ENCODE peak calls at places on chromosomes 11 and 22, in four cellular contexts. One of them, this sample, is unnamed.

GRCh38 chr22:36850016-36850415 is 10.8 kb upstream of the NCF4 start:
- DNase-seq in fibroblast of mammary gland: no peak
- DNase-seq in skeletal muscle cell: no peak
- DNase-seq in cardiac fibroblast: no peak
- DNase-seq in this sample: no peak

GRCh38 chr22:45917700-45918454 is 59.1 kb downstream of the WNT7B start:
- DNase-seq in skeletal muscle cell: no peak
- DNase-seq in cardiac fibroblast: no peak
- DNase-seq in fibroblast of mammary gland: no peak
- DNase-seq in this sample: no peak

GRCh38 chr22:38148252-38148651 is 33.4 kb downstream of the PLA2G6 start:
- DNase-seq in skeletal muscle cell: no peak
- DNase-seq in fibroblast of mammary gland: peak
- DNase-seq in cardiac fibroblast: peak
- DNase-seq in this sample: peak

GRCh38 chr11:107177106-107177477 is 158.8 kb upstream of the GUCY1A2 start:
- DNase-seq in skeletal muscle cell: no peak
- DNase-seq in cardiac fibroblast: no peak
- DNase-seq in fibroblast of mammary gland: no peak
- DNase-seq in this sample: no peak

GRCh38 chr22:29753808-29754657 is 12.8 kb downstream of the ZMAT5 start:
- DNase-seq in cardiac fibroblast: no peak
- DNase-seq in fibroblast of mammary gland: no peak
- DNase-seq in skeletal muscle cell: no peak
- DNase-seq in this sample: no peak

GRCh38 chr11:61871158-61871597 is 20.2 kb downstream of the FADS3 start:
- DNase-seq in cardiac fibroblast: peak
- DNase-seq in fibroblast of mammary gland: peak
- DNase-seq in skeletal muscle cell: peak
- DNase-seq in this sample: peak

GRCh38 chr22:20758688-20759087 is 15.2 kb upstream of the SERPIND1 start:
- DNase-seq in skeletal muscle cell: no peak
- DNase-seq in fibroblast of mammary gland: no peak
- DNase-seq in cardiac fibroblast: no peak
- DNase-seq in this sample: no peak

GRCh38 chr11:12287374-12288211 is 89.8 kb upstream of the PARVA start:
- DNase-seq in fibroblast of mammary gland: peak
- DNase-seq in skeletal muscle cell: peak
- DNase-seq in cardiac fibroblast: peak
- DNase-seq in this sample: peak

GRCh38 chr11:9759519-9760179 is 95.8 kb downstream of the SWAP70 start:
- DNase-seq in fibroblast of mammary gland: peak
- DNase-seq in cardiac fibroblast: peak
- DNase-seq in skeletal muscle cell: peak
- DNase-seq in this sample: peak

GRCh38 chr11:65456418-65456817 is 33.8 kb downstream of the NEAT1 start:
- DNase-seq in fibroblast of mammary gland: peak
- DNase-seq in cardiac fibroblast: no peak
- DNase-seq in skeletal muscle cell: no peak
- DNase-seq in this sample: no peak

GRCh38 chr11:134792044-134792443 is 380.0 kb upstream of the B3GAT1 start:
- DNase-seq in fibroblast of mammary gland: no peak
- DNase-seq in cardiac fibroblast: no peak
- DNase-seq in skeletal muscle cell: no peak
- DNase-seq in this sample: no peak

GRCh38 chr11:130522284-130522961 is 74.0 kb downstream of the ADAMTS15 start:
- DNase-seq in cardiac fibroblast: peak
- DNase-seq in fibroblast of mammary gland: peak
- DNase-seq in skeletal muscle cell: peak
- DNase-seq in this sample: peak

GRCh38 chr11:76767659-76768058 is 15.5 kb upstream of the TSKU start:
- DNase-seq in cardiac fibroblast: no peak
- DNase-seq in fibroblast of mammary gland: no peak
- DNase-seq in skeletal muscle cell: no peak
- DNase-seq in this sample: no peak

GRCh38 chr22:31284756-31285155 is 7.5 kb downstream of the PIK3IP1 start:
- DNase-seq in skeletal muscle cell: no peak
- DNase-seq in fibroblast of mammary gland: no peak
- DNase-seq in cardiac fibroblast: no peak
- DNase-seq in this sample: no peak

DNA sequence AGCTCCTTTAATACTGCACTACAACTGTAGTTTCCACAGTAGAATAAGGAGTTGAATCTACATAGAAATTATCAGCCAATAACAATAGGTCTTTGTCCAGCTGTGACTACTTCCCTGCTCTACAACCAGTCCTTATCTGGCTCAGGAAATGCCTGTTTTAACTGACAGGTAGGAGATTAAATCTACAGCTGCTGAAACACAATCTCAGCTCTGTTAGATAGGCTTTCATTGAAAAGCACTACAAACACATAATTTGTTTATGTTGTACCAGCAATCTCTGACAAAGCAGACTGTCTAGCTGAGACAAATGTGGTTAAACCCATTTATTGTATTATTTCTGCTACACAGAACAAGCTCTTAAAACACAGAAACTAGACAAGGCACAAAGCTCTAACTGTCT is 230.0 kb downstream of the SOX6 start:
- DNase-seq in skeletal muscle cell: no peak
- DNase-seq in cardiac fibroblast: no peak
- DNase-seq in fibroblast of mammary gland: no peak
- DNase-seq in this sample: no peak
- H3K4me3 ChIP-seq in skeletal muscle cell: no peak
- H3K4me3 ChIP-seq in cardiac fibroblast: no peak
- H3K4me3 ChIP-seq in fibroblast of mammary gland: no peak
- H3K4me3 ChIP-seq in this sample: no peak

GRCh38 chr11:120167659-120168058 is 29.7 kb upstream of the TRIM29 start:
- DNase-seq in cardiac fibroblast: no peak
- DNase-seq in skeletal muscle cell: no peak
- DNase-seq in fibroblast of mammary gland: no peak
- DNase-seq in this sample: no peak

GRCh38 chr11:120168960-120169681 is 31.2 kb upstream of the TRIM29 start:
- DNase-seq in skeletal muscle cell: no peak
- DNase-seq in fibroblast of mammary gland: peak
- DNase-seq in cardiac fibroblast: peak
- DNase-seq in this sample: no peak

GRCh38 chr11:120169981-120170698 is 32.2 kb upstream of the TRIM29 start:
- DNase-seq in fibroblast of mammary gland: no peak
- DNase-seq in skeletal muscle cell: no peak
- DNase-seq in cardiac fibroblast: no peak
- DNase-seq in this sample: no peak

GRCh38 chr11:120170741-120171261 is 32.9 kb upstream of the TRIM29 start:
- DNase-seq in cardiac fibroblast: no peak
- DNase-seq in skeletal muscle cell: no peak
- DNase-seq in fibroblast of mammary gland: no peak
- DNase-seq in this sample: no peak

GRCh38 chr11:120168108-120168959 is 30.4 kb upstream of the TRIM29 start:
- DNase-seq in fibroblast of mammary gland: peak
- DNase-seq in skeletal muscle cell: no peak
- DNase-seq in cardiac fibroblast: no peak
- DNase-seq in this sample: no peak
- H3K4me3 ChIP-seq in fibroblast of mammary gland: peak
- H3K4me3 ChIP-seq in skeletal muscle cell: peak
- H3K4me3 ChIP-seq in cardiac fibroblast: peak
- H3K4me3 ChIP-seq in this sample: peak

GRCh38 chr11:33698921-33699320 is 1.7 kb downstream of the C11orf91 start:
- DNase-seq in skeletal muscle cell: no peak
- DNase-seq in fibroblast of mammary gland: no peak
- DNase-seq in cardiac fibroblast: peak
- DNase-seq in this sample: no peak

GRCh38 chr11:33701302-33701701 is 676 bp upstream of the C11orf91 start:
- DNase-seq in skeletal muscle cell: peak
- DNase-seq in cardiac fibroblast: peak
- DNase-seq in fibroblast of mammary gland: peak
- DNase-seq in this sample: no peak

GRCh38 chr11:33701831-33702230 is 1.2 kb upstream of the C11orf91 start:
- DNase-seq in fibroblast of mammary gland: peak
- DNase-seq in skeletal muscle cell: peak
- DNase-seq in cardiac fibroblast: peak
- DNase-seq in this sample: no peak

GRCh38 chr11:33699515-33700424 is 856 bp downstream of the C11orf91 start:
- DNase-seq in cardiac fibroblast: peak
- DNase-seq in fibroblast of mammary gland: no peak
- DNase-seq in skeletal muscle cell: no peak
- DNase-seq in this sample: no peak

DNA sequence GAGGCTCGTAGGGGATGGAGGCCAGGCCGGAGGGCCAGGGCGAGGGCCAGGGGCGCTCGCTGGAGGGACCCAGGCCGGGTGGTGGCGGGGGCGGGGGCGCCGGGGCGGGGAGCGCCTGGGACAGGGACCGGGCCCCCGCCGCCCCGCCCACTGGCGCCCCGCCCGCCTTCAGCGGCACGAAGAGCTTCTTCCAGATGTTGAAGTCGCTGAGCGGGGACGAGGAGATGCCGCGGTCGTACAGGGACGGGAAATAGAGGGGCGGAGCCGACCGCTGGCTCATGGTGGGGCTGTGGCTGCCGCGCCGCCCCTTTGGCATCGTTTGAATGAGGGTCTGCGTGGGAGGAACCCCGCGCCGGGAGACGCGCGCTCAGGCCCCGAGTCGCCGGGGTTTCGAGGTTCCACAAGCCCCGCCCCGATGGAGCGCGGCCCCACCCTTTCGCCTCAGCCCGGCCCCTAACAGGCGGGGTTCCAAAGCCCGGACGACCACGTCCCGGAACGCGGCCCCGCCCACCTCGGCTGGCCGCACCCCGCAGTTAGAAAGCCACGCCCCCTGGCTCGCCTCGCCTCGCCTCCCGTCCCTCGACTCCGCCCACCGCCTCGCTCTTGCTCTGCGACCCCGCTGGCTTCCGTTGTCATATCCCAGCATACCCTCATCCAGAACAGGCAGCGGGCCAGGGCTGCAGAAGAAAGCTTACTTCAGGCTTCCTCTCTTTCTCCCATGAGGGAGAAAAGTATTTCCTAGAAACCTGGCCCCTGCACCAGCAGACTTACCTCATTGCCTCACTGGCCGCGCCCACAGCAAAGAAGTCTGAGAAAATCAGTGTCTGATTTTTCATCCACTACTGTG is at the start of gene C11orf91:
- DNase-seq in cardiac fibroblast: peak
- DNase-seq in skeletal muscle cell: peak
- DNase-seq in fibroblast of mammary gland: peak
- DNase-seq in this sample: peak
- H3K4me3 ChIP-seq in cardiac fibroblast: peak
- H3K4me3 ChIP-seq in skeletal muscle cell: peak
- H3K4me3 ChIP-seq in fibroblast of mammary gland: peak
- H3K4me3 ChIP-seq in this sample: peak

GRCh38 chr22:17086301-17086700 is 1.5 kb downstream of the IL17RA start:
- DNase-seq in skeletal muscle cell: no peak
- DNase-seq in cardiac fibroblast: peak
- DNase-seq in fibroblast of mammary gland: no peak
- DNase-seq in this sample: no peak
- H3K4me3 ChIP-seq in skeletal muscle cell: peak
- H3K4me3 ChIP-seq in cardiac fibroblast: peak
- H3K4me3 ChIP-seq in fibroblast of mammary gland: no peak
- H3K4me3 ChIP-seq in this sample: peak

GRCh38 chr11:122099345-122100045 is 16.5 kb downstream of the BLID start:
- DNase-seq in cardiac fibroblast: peak
- DNase-seq in skeletal muscle cell: no peak
- DNase-seq in fibroblast of mammary gland: peak
- DNase-seq in this sample: no peak
- H3K4me3 ChIP-seq in cardiac fibroblast: peak
- H3K4me3 ChIP-seq in skeletal muscle cell: peak
- H3K4me3 ChIP-seq in fibroblast of mammary gland: peak
- H3K4me3 ChIP-seq in this sample: peak